ENCODE peak calls at places on chromosomes 7 and 10, in six cellular contexts. W is GM10248, I is NCI-H1105, D is SHP77, H is cardiac muscle cell, G is AG04450. T is an unnamed sample.

GRCh38 chr7:82740246-82740848 is 296.8 kb upstream of the CACNA2D1 start:
- DNase-seq in W (no peak), I (peak; percentile 71), D (peak; percentile 59), H (peak; percentile 79), G (no peak), T (no peak)

GRCh38 chr7:85488406-85488805 is 301.6 kb upstream of the SEMA3D start:
- DNase-seq in W (no peak), I (no peak), D (no peak), H (no peak), G (no peak), T (no peak)

GRCh38 chr7:4791738-4792536 is 16.5 kb downstream of the AP5Z1 start:
- DNase-seq in W (peak; percentile 89), I (no peak), D (peak; percentile 37), H (peak; percentile 94), G (no peak), T (no peak)

GRCh38 chr7:17564678-17565209 is 266.3 kb downstream of the AHR start:
- DNase-seq in W (no peak), I (no peak), D (no peak), H (no peak), G (peak; percentile 68), T (no peak)

GRCh38 chr7:134553976-134554375 is 5.1 kb downstream of the AKR1B15 start:
- DNase-seq in W (no peak), I (no peak), D (no peak), H (peak; percentile 30), G (no peak), T (no peak)

GRCh38 chr10:110487411-110488123 is 10.1 kb upstream of the DUSP5 start:
- DNase-seq in W (no peak), I (no peak), D (no peak), H (no peak), G (no peak), T (no peak)

GRCh38 chr10:68988530-68989316 is at the start of gene KIFBP:
- DNase-seq in W (peak; percentile 95), I (peak; percentile 91), D (peak; percentile 88), H (peak; percentile 97), G (peak; percentile 91), T (peak; percentile 44)

GRCh38 chr10:921471-922414 is 9.8 kb downstream of the LARP4B start:
- DNase-seq in W (no peak), I (no peak), D (no peak), H (no peak), G (no peak), T (no peak)

GRCh38 chr7:78280276-78280675 is 481.7 kb downstream of the PHTF2 start:
- DNase-seq in W (no peak), I (no peak), D (no peak), H (no peak), G (no peak), T (no peak)

GRCh38 chr10:129870042-129870757 is 93.9 kb downstream of the EBF3 start:
- DNase-seq in W (no peak), I (no peak), D (no peak), H (no peak), G (no peak), T (no peak)

GRCh38 chr10:102241444-102242117 is at the start of gene PITX3:
- DNase-seq in W (peak; percentile 98), I (peak; percentile 57), D (peak; percentile 78), H (peak; percentile 98), G (peak; percentile 78), T (no peak)

GRCh38 chr10:110158051-110159005 is 49.1 kb upstream of the MXI1 start:
- DNase-seq in W (no peak), I (no peak), D (no peak), H (no peak), G (no peak), T (no peak)